ENCODE peak calls at places on chromosomes 4 and X, in six cellular contexts. Q is ascending aorta; V is T-helper 17 cell; F is activated T-helper 9 cell treated with anti-CD3 and anti-CD28 coated beads, Interleukin-2, amount 50 U/mL, for 16 hours; A is aorta; U is fibroblast of the conjunctiva. O is an unnamed sample.

GRCh38 chrX:56726609-56727008 is 2.4 kb upstream of the NBDY start:
- DNase-seq in V (no peak), A (no peak), F (no peak), Q (no peak), U (peak), O (no peak)

GRCh38 chr4:40940317-40940720 is 190.6 kb downstream of the NSUN7 start:
- DNase-seq in F (no peak), A (peak), V (no peak), Q (no peak), U (peak), O (no peak)

GRCh38 chrX:129992181-129992580 is 9.7 kb downstream of the BCORL1 start:
- DNase-seq in F (no peak), A (no peak), U (no peak), Q (no peak), V (no peak), O (no peak)

GRCh38 chrX:77014655-77015377 is 432.4 kb upstream of the FGF16 start:
- DNase-seq in Q (no peak), A (no peak), F (no peak), V (no peak), U (no peak), O (no peak)

GRCh38 chr4:3322059-3322550 is 29.3 kb downstream of the RGS12 start:
- DNase-seq in A (peak), Q (no peak), F (no peak), U (no peak), V (no peak), O (no peak)

GRCh38 chr4:128858875-128859696 is 49.6 kb downstream of the JADE1 start:
- DNase-seq in Q (no peak), V (no peak), A (peak), F (no peak), U (no peak), O (no peak)

GRCh38 chr4:3473251-3473942 is 10.3 kb downstream of the DOK7 start:
- DNase-seq in Q (no peak), U (no peak), A (no peak), V (no peak), F (no peak), O (no peak)

GRCh38 chr4:74228691-74229640 is 71.0 kb downstream of the MTHFD2L start:
- DNase-seq in Q (no peak), U (peak), F (peak), V (peak), A (peak), O (peak)

GRCh38 chr4:8938137-8938536 is 66.5 kb upstream of the HMX1 start:
- DNase-seq in U (no peak), Q (no peak), F (no peak), A (no peak), V (no peak), O (no peak)

GRCh38 chr4:137267024-137267423 is 265.3 kb downstream of the PCDH18 start:
- DNase-seq in Q (no peak), A (no peak), V (no peak), U (peak), F (no peak), O (no peak)

O was measured in natural killer cell treated with Interleukin-12 subunit alpha and Interleukin-12 subunit beta and Interleukin-15 and Interleukin-18, amount 100 ng/mL, for 72 hours.